ENCODE peak calls at places on chromosomes 2 and 18, in seven cellular contexts. W, N, X, R, K, T and O are unnamed samples.

GRCh38 chr2:88855620-88856408 is 164.3 kb downstream of the RPIA start:
- DNase-seq in W (no peak), N (no peak), X (no peak), R (no peak), K (no peak), T (peak), O (no peak)

GRCh38 chr2:108377815-108378630 is at the start of gene SULT1C4:
- DNase-seq in W (peak), N (peak), X (peak), R (no peak), K (no peak), T (peak), O (no peak)

GRCh38 chr2:42492691-42493467 is 903 bp downstream of the KCNG3 start:
- DNase-seq in W (peak), N (no peak), X (no peak), R (peak), K (peak), T (peak), O (peak)

GRCh38 chr2:64018715-64019082 is 529 bp downstream of the VPS54 start:
- DNase-seq in W (peak), N (peak), X (peak), R (peak), K (peak), T (peak), O (peak)

GRCh38 chr2:25664531-25665307 is 8.7 kb downstream of the DTNB start:
- DNase-seq in W (peak), N (peak), X (peak), R (no peak), K (no peak), T (peak), O (peak)

GRCh38 chr2:66578067-66578852 is 143.3 kb downstream of the MEIS1 start:
- DNase-seq in W (peak), N (peak), X (no peak), R (peak), K (no peak), T (no peak), O (no peak)

GRCh38 chr2:233053928-233054774 is 6.0 kb upstream of the INPP5D start:
- DNase-seq in W (peak), N (no peak), X (peak), R (peak), K (no peak), T (peak), O (peak)

GRCh38 chr2:58614259-58614658 is 373.1 kb upstream of the FANCL start:
- DNase-seq in W (no peak), N (no peak), X (no peak), R (no peak), K (no peak), T (no peak), O (no peak)

GRCh38 chr2:190744041-190744440 is 95.2 kb downstream of the NAB1 start:
- DNase-seq in W (no peak), N (no peak), X (no peak), R (no peak), K (no peak), T (no peak), O (peak)

GRCh38 chr18:62450546-62451395 is 72.1 kb upstream of the ZCCHC2 start:
- DNase-seq in W (peak), N (peak), X (peak), R (peak), K (peak), T (no peak), O (peak)

GRCh38 chr2:184646177-184646576 is 47.8 kb downstream of the ZNF804A start:
- DNase-seq in W (no peak), N (no peak), X (no peak), R (no peak), K (peak), T (no peak), O (no peak)

GRCh38 chr2:171883275-171883893 is 10.7 kb downstream of the SLC25A12 start:
- DNase-seq in W (no peak), N (no peak), X (no peak), R (no peak), K (no peak), T (no peak), O (no peak)

GRCh38 chr2:240129731-240130392 is 6.2 kb downstream of the COPS9 start:
- DNase-seq in W (no peak), N (no peak), X (no peak), R (peak), K (peak), T (no peak), O (no peak)

GRCh38 chr18:14925281-14925709 is 177.3 kb downstream of the ANKRD30B start:
- DNase-seq in W (no peak), N (no peak), X (no peak), R (no peak), K (no peak), T (no peak), O (no peak)

GRCh38 chr2:70888925-70889715 is 46.6 kb upstream of the ATP6V1B1 start:
- DNase-seq in W (no peak), N (no peak), X (no peak), R (no peak), K (no peak), T (no peak), O (no peak)

GRCh38 chr18:48800877-48801727 is 149.7 kb downstream of the SMAD7 start:
- DNase-seq in W (peak), N (peak), X (peak), R (no peak), K (peak), T (peak), O (peak)

GRCh38 chr18:49021433-49022129 is 70.8 kb upstream of the SMAD7 start:
- DNase-seq in W (peak), N (no peak), X (peak), R (peak), K (peak), T (peak), O (peak)

GRCh38 chr18:59839931-59840685 is 59.7 kb upstream of the PMAIP1 start:
- DNase-seq in W (no peak), N (no peak), X (no peak), R (no peak), K (no peak), T (no peak), O (no peak)

GRCh38 chr2:128584296-128584900 is 265.7 kb upstream of the HS6ST1 start:
- DNase-seq in W (no peak), N (no peak), X (no peak), R (no peak), K (no peak), T (no peak), O (no peak)

GRCh38 chr2:233691443-233692433 is 952 bp upstream of the UGT1A6 start:
- DNase-seq in W (no peak), N (no peak), X (no peak), R (no peak), K (peak), T (peak), O (no peak)

GRCh38 chr18:6056171-6056932 is 161.0 kb upstream of the TMEM200C start:
- DNase-seq in W (no peak), N (no peak), X (no peak), R (no peak), K (no peak), T (no peak), O (no peak)

GRCh38 chr2:79630060-79630459 is 117.2 kb downstream of the CTNNA2 start:
- DNase-seq in W (no peak), N (no peak), X (no peak), R (no peak), K (no peak), T (no peak), O (no peak)

GRCh38 chr2:128595763-128596452 is 277.2 kb upstream of the HS6ST1 start:
- DNase-seq in W (no peak), N (peak), X (no peak), R (no peak), K (no peak), T (no peak), O (no peak)

GRCh38 chr2:66452917-66453316 is 18.0 kb downstream of the MEIS1 start:
- DNase-seq in W (no peak), N (no peak), X (no peak), R (no peak), K (no peak), T (no peak), O (no peak)

GRCh38 chr2:33425156-33425555 is 51.3 kb upstream of the RASGRP3 start:
- DNase-seq in W (no peak), N (no peak), X (no peak), R (no peak), K (no peak), T (no peak), O (no peak)

GRCh38 chr18:11980555-11981382 is 538 bp upstream of the IMPA2 start:
- DNase-seq in W (peak), N (peak), X (peak), R (peak), K (peak), T (peak), O (peak)
- TF ChIP-seq CTCF in W (no peak), N (no peak), X (peak), R (no peak), K (no peak), T (no peak), O (no peak)

GRCh38 chr2:223901854-223902253 is 43.3 kb downstream of the WDFY1 start:
- DNase-seq in W (no peak), N (no peak), X (no peak), R (no peak), K (no peak), T (no peak), O (no peak)
- TF ChIP-seq CTCF in W (peak), N (no peak), X (no peak), R (no peak), K (peak), T (peak), O (no peak)

GRCh38 chr18:67451952-67452351 is 64.6 kb downstream of the DSEL start:
- DNase-seq in W (no peak), N (no peak), X (no peak), R (no peak), K (no peak), T (no peak), O (no peak)

GRCh38 chr18:67456691-67457090 is 59.8 kb downstream of the DSEL start:
- DNase-seq in W (no peak), N (no peak), X (no peak), R (no peak), K (no peak), T (no peak), O (no peak)
- TF ChIP-seq CTCF in W (no peak), N (no peak), X (peak), R (no peak), K (no peak), T (no peak), O (no peak)

GRCh38 chr18:51537487-51537886 is 340.0 kb upstream of the MEX3C start:
- DNase-seq in W (peak), N (no peak), X (peak), R (no peak), K (no peak), T (peak), O (peak)
- TF ChIP-seq CTCF in W (peak), N (no peak), X (peak), R (no peak), K (peak), T (no peak), O (no peak)

GRCh38 chr2:149595069-149595963 is 7.7 kb upstream of the MMADHC start:
- DNase-seq in W (no peak), N (no peak), X (no peak), R (no peak), K (no peak), T (no peak), O (no peak)
- TF ChIP-seq CTCF in W (no peak), N (no peak), X (no peak), R (no peak), K (peak), T (peak), O (no peak)